ENCODE peak calls at places on chromosome X, in ten cellular contexts. I is right atrium auricular region, M is PC-9, U is testis, Q is lower leg skin, N is endodermal cell, Z is K562, G is astrocyte of the cerebellum, W is ascending aorta, D is mucosa of descending colon. O is an unnamed sample.

GRCh38 chrX:110004970-110005369 is 2.1 kb downstream of the TMEM164 start:
- DNase-seq in I (no peak), M (no peak), U (no peak), Q (no peak), N (no peak), Z (peak), G (no peak), W (no peak), D (no peak), O (no peak)

GRCh38 chrX:107480272-107480671 is 30.8 kb downstream of the FRMPD3 start:
- DNase-seq in I (no peak), M (no peak), U (no peak), Q (no peak), N (no peak), Z (no peak), G (no peak), W (no peak), D (no peak), O (no peak)

GRCh38 chrX:357693-358471 is 28.8 kb downstream of the PPP2R3B start:
- DNase-seq in I (no peak), M (no peak), U (no peak), Q (no peak), N (no peak), Z (no peak), G (no peak), W (no peak), D (no peak), O (peak)

GRCh38 chrX:10197597-10198210 is 40.9 kb downstream of the CLCN4 start:
- DNase-seq in I (no peak), M (no peak), U (no peak), Q (no peak), N (no peak), Z (no peak), G (peak), W (no peak), D (no peak), O (no peak)

GRCh38 chrX:72142094-72142843 is 10.6 kb upstream of the RTL5 start:
- DNase-seq in I (no peak), M (no peak), U (no peak), Q (no peak), N (no peak), Z (no peak), G (no peak), W (no peak), D (no peak), O (no peak)

GRCh38 chrX:12307961-12308360 is 169.7 kb downstream of the FRMPD4 start:
- DNase-seq in I (no peak), M (no peak), U (no peak), Q (no peak), N (no peak), Z (no peak), G (no peak), W (no peak), D (no peak), O (no peak)

GRCh38 chrX:55056820-55057690 is 17.8 kb upstream of the PAGE2B start:
- DNase-seq in I (no peak), M (no peak), U (no peak), Q (no peak), N (no peak), Z (no peak), G (no peak), W (no peak), D (no peak), O (peak)

GRCh38 chrX:13897571-13897970 is 80.7 kb upstream of the GPM6B start:
- DNase-seq in I (no peak), M (no peak), U (no peak), Q (no peak), N (no peak), Z (no peak), G (no peak), W (no peak), D (no peak), O (no peak)

GRCh38 chrX:31139966-31140365 is 68.1 kb upstream of the FTHL17 start:
- DNase-seq in I (no peak), M (no peak), U (no peak), Q (no peak), N (no peak), Z (no peak), G (no peak), W (no peak), D (no peak), O (no peak)

GRCh38 chrX:70960728-70961127 is 29.8 kb upstream of the SLC7A3 start:
- DNase-seq in I (no peak), M (no peak), U (no peak), Q (no peak), N (no peak), Z (no peak), G (no peak), W (no peak), D (no peak), O (peak)

GRCh38 chrX:39065051-39065871 is 264.0 kb downstream of the MID1IP1 start:
- DNase-seq in I (no peak), M (no peak), U (no peak), Q (no peak), N (peak), Z (no peak), G (no peak), W (no peak), D (no peak), O (no peak)

GRCh38 chrX:129581904-129582303 is 41.8 kb downstream of the OCRL start:
- DNase-seq in I (no peak), M (no peak), U (no peak), Q (no peak), N (no peak), Z (no peak), G (no peak), W (no peak), D (no peak), O (no peak)

GRCh38 chrX:30713061-30713525 is 59.9 kb downstream of the GK start:
- DNase-seq in I (no peak), M (peak), U (peak), Q (peak), N (peak), Z (peak), G (peak), W (peak), D (peak), O (peak)

GRCh38 chrX:153225438-153226098 is 46.5 kb downstream of the MAGEA1 start:
- DNase-seq in I (no peak), M (no peak), U (no peak), Q (no peak), N (no peak), Z (no peak), G (no peak), W (no peak), D (no peak), O (no peak)

GRCh38 chrX:18883234-18883960 is 100.5 kb downstream of the PHKA2 start:
- DNase-seq in I (no peak), M (no peak), U (no peak), Q (no peak), N (peak), Z (no peak), G (no peak), W (no peak), D (no peak), O (peak)
- TF ChIP-seq CTCF in I (no peak), M (no peak), U (no peak), Q (no peak), N (no peak), Z (no peak), G (no peak), W (no peak), D (no peak), O (no peak)

DNA sequence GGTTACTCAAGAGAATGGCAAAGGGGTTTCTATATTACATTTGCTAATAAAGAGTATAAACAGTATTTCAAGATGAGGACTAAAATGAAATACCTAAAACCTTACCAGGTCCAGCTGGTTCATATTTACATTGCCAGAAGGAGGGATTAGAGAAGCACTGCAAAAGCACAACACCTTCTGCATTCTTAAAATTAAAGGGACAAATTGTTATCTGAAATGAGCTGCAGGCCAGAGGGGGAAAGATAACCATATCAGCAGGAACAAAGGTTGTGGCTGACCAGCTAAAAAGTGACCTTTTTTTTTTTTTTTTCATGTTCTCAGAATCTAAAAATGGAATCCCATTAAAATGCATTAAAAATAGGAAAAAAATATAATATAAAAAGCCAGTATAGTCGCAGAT is 39.7 kb downstream of the AFF2 start:
- DNase-seq in I (no peak), M (no peak), U (no peak), Q (no peak), N (no peak), Z (peak), G (no peak), W (no peak), D (no peak), O (no peak)
- H3K4me3 ChIP-seq in I (no peak), M (no peak), U (no peak), Q (no peak), N (peak), Z (no peak), G (no peak), W (no peak), D (no peak), O (no peak)

GRCh38 chrX:48083212-48083611 is 11.8 kb upstream of the ZNF630 start:
- DNase-seq in I (peak), M (peak), U (peak), Q (peak), N (peak), Z (peak), G (peak), W (no peak), D (no peak), O (peak)
- TF ChIP-seq CTCF in I (peak), M (peak), U (peak), Q (no peak), N (peak), Z (peak), G (peak), W (peak), D (no peak), O (peak)

GRCh38 chrX:50814701-50815476 is 895 bp upstream of the SHROOM4 start:
- DNase-seq in I (no peak), M (no peak), U (peak), Q (no peak), N (no peak), Z (no peak), G (no peak), W (no peak), D (peak), O (peak)
- H3K4me3 ChIP-seq in I (peak), M (no peak), U (peak), Q (no peak), N (peak), Z (no peak), G (peak), W (peak), D (no peak), O (no peak)

DNA sequence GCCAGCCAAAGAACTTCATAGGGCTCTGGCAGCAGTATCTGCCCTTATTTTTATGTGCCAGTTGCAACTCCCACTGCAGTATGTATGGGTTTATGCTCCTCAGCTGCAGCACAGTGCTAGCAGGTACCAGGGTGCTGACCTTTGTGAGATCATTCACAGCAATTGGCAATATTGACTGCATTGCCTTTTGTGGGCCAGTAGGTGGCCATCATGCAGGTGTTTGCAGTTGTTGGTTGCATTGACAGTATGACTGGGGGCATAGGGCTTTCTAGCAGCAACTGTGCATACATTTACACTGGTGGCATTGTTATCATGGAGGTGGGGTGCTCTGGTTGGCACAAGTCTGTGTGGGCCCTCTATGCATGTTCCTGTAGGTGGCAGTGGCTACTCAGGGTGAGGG is 42.5 kb downstream of the FAAH2 start:
- DNase-seq in I (no peak), M (no peak), U (no peak), Q (no peak), N (no peak), Z (no peak), G (no peak), W (no peak), D (no peak), O (peak)
- TF ChIP-seq CTCF in I (no peak), M (no peak), U (no peak), Q (no peak), N (peak), Z (no peak), G (no peak), W (no peak), D (no peak), O (no peak)

GRCh38 chrX:132023896-132024386 is 839 bp downstream of the STK26 start:
- DNase-seq in I (no peak), M (no peak), U (peak), Q (no peak), N (no peak), Z (peak), G (no peak), W (no peak), D (peak), O (peak)

GRCh38 chrX:132023117-132023895 is at the start of gene STK26:
- DNase-seq in I (peak), M (peak), U (peak), Q (peak), N (peak), Z (peak), G (peak), W (peak), D (peak), O (peak)

GRCh38 chrX:132022863-132023116 is 312 bp upstream of the STK26 start:
- DNase-seq in I (no peak), M (no peak), U (no peak), Q (no peak), N (no peak), Z (no peak), G (no peak), W (no peak), D (no peak), O (no peak)

GRCh38 chrX:132022115-132022862 is 813 bp upstream of the STK26 start:
- DNase-seq in I (no peak), M (no peak), U (no peak), Q (no peak), N (no peak), Z (peak), G (no peak), W (no peak), D (no peak), O (peak)

DNA sequence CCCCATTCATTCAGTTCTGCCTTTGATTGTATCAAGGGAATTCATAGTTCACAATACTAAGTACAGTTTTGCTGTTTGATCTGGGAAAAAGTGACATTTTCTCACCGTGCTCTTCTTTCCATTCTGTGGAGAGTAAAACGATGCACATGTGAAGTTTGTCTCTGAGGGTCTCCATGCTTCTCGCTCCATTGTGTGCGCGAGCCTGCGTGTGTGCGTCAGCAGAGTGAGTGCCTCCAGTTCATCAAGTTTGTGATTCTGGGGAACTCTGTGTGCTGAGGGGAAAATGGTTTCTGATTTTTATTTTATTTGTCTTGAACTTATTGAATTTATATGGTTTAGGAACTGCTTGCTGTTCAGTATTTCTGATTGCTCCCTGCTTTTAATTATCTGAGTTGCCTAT is 2.0 kb downstream of the STK26 start:
- DNase-seq in I (no peak), M (no peak), U (no peak), Q (no peak), N (no peak), Z (no peak), G (no peak), W (no peak), D (no peak), O (peak)
- H3K4me3 ChIP-seq in I (no peak), M (peak), U (no peak), Q (no peak), N (peak), Z (peak), G (no peak), W (no peak), D (no peak), O (peak)

GRCh38 chrX:35726176-35726575 is 72.0 kb upstream of the MAGEB16 start:
- DNase-seq in I (no peak), M (no peak), U (peak), Q (no peak), N (no peak), Z (no peak), G (peak), W (no peak), D (no peak), O (peak)
- TF ChIP-seq CTCF in I (peak), M (peak), U (no peak), Q (no peak), N (peak), Z (no peak), G (peak), W (peak), D (no peak), O (peak)

GRCh38 chrX:151228935-151229334 is 52.6 kb downstream of the GPR50 start:
- DNase-seq in I (no peak), M (no peak), U (no peak), Q (no peak), N (no peak), Z (no peak), G (no peak), W (no peak), D (no peak), O (peak)

GRCh38 chrX:151225843-151226242 is 49.5 kb downstream of the GPR50 start:
- DNase-seq in I (no peak), M (no peak), U (no peak), Q (no peak), N (no peak), Z (no peak), G (no peak), W (no peak), D (no peak), O (peak)

GRCh38 chrX:151226941-151227340 is 50.6 kb downstream of the GPR50 start:
- DNase-seq in I (no peak), M (no peak), U (no peak), Q (no peak), N (no peak), Z (no peak), G (no peak), W (no peak), D (no peak), O (no peak)

DNA sequence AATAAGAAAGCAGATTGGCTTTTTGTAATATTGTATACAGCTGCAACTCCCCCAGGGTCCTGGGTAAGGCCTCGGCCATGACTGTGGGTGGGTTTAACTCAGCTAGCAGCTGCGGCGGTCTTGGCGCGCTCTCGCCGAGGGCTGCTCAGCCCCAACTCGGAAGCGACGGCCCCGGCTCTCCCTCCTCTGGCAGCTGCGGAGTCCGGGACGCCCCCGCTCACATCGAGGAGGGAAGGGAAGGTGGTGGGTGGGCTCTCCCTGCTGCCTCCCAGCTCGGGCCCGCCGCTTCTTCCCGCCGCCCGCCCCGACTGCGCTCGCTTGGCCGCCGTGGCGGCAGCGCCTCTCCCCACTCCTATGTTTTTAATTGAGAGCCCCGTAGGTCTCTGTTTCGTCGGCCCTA is 51.3 kb downstream of the GPR50 start:
- DNase-seq in I (no peak), M (no peak), U (no peak), Q (no peak), N (peak), Z (no peak), G (no peak), W (no peak), D (no peak), O (no peak)
- H3K4me3 ChIP-seq in I (no peak), M (no peak), U (no peak), Q (no peak), N (no peak), Z (no peak), G (no peak), W (no peak), D (no peak), O (no peak)

O was measured in epithelial cell of esophagus.